ENCODE peak calls at places on chromosome 16, in nine cellular contexts. H, U, W, A, J, O, I, D and B are unnamed samples.

GRCh38 chr16:19294156-19294649 is 8.7 kb downstream of the CLEC19A start:
- ATAC-seq in H (peak), U (peak), W (peak), A (peak), J (peak), O (no peak), I (no peak), D (peak), B (peak)

GRCh38 chr16:68644303-68644702 is 807 bp upstream of the CDH3 start:
- ATAC-seq in H (no peak), U (no peak), W (peak), A (no peak), J (no peak), O (no peak), I (no peak), D (no peak), B (no peak)

GRCh38 chr16:10368984-10369551 is 16.8 kb upstream of the ATF7IP2 start:
- ATAC-seq in H (no peak), U (no peak), W (no peak), A (no peak), J (no peak), O (no peak), I (no peak), D (no peak), B (no peak)

GRCh38 chr16:49487746-49488145 is 114.1 kb downstream of the C16orf78 start:
- ATAC-seq in H (no peak), U (no peak), W (no peak), A (no peak), J (no peak), O (no peak), I (no peak), D (no peak), B (no peak)

GRCh38 chr16:89257281-89257731 is 39.8 kb downstream of the ZNF778 start:
- ATAC-seq in H (peak), U (no peak), W (peak), A (peak), J (no peak), O (peak), I (peak), D (peak), B (no peak)

GRCh38 chr16:24871891-24872290 is 26.1 kb downstream of the SLC5A11 start:
- ATAC-seq in H (no peak), U (no peak), W (no peak), A (no peak), J (no peak), O (no peak), I (no peak), D (no peak), B (no peak)

GRCh38 chr16:15961557-15962205 is 12.3 kb downstream of the ABCC1 start:
- ATAC-seq in H (no peak), U (no peak), W (peak), A (no peak), J (no peak), O (no peak), I (peak), D (peak), B (peak)

GRCh38 chr16:13995194-13995593 is 75.2 kb downstream of the ERCC4 start:
- ATAC-seq in H (no peak), U (no peak), W (no peak), A (no peak), J (no peak), O (no peak), I (no peak), D (no peak), B (no peak)

GRCh38 chr16:53542283-53542682 is 39.3 kb upstream of the AKTIP start:
- ATAC-seq in H (no peak), U (peak), W (no peak), A (no peak), J (no peak), O (no peak), I (no peak), D (no peak), B (no peak)

GRCh38 chr16:85752511-85753420 is 1.9 kb upstream of the C16orf74 start:
- ATAC-seq in H (no peak), U (peak), W (no peak), A (peak), J (peak), O (peak), I (no peak), D (no peak), B (no peak)

GRCh38 chr16:22375117-22375962 is 921 bp upstream of the CDR2 start:
- ATAC-seq in H (no peak), U (no peak), W (no peak), A (no peak), J (no peak), O (no peak), I (no peak), D (no peak), B (no peak)

GRCh38 chr16:75606507-75606906 is 16.6 kb downstream of the ADAT1 start:
- ATAC-seq in H (no peak), U (no peak), W (no peak), A (no peak), J (no peak), O (no peak), I (no peak), D (no peak), B (no peak)

GRCh38 chr16:4737545-4737944 is 3.2 kb downstream of the DNAAF8 start:
- ATAC-seq in H (no peak), U (no peak), W (no peak), A (no peak), J (no peak), O (no peak), I (no peak), D (no peak), B (no peak)

GRCh38 chr16:28991687-28992086 is 6.8 kb downstream of the LAT start:
- ATAC-seq in H (no peak), U (no peak), W (no peak), A (no peak), J (peak), O (no peak), I (no peak), D (no peak), B (no peak)

GRCh38 chr16:19666451-19666850 is 51.6 kb downstream of the KNOP1 start:
- ATAC-seq in H (no peak), U (peak), W (no peak), A (peak), J (no peak), O (no peak), I (no peak), D (no peak), B (no peak)

GRCh38 chr16:67652578-67653130 is 7.4 kb downstream of the ACD start:
- ATAC-seq in H (peak), U (no peak), W (no peak), A (peak), J (peak), O (peak), I (no peak), D (no peak), B (no peak)

GRCh38 chr16:82005491-82005830 is 5.8 kb downstream of the SDR42E1 start:
- ATAC-seq in H (no peak), U (peak), W (no peak), A (no peak), J (no peak), O (no peak), I (no peak), D (no peak), B (no peak)

GRCh38 chr16:11506816-11507305 is 79.9 kb downstream of the LITAF start:
- ATAC-seq in H (peak), U (peak), W (no peak), A (no peak), J (no peak), O (no peak), I (no peak), D (no peak), B (no peak)

GRCh38 chr16:50265260-50265659 is 1.1 kb upstream of the ADCY7 start:
- ATAC-seq in H (no peak), U (no peak), W (no peak), A (no peak), J (no peak), O (peak), I (peak), D (peak), B (no peak)

GRCh38 chr16:53933407-53933806 is 229.5 kb downstream of the FTO start:
- ATAC-seq in H (no peak), U (peak), W (no peak), A (no peak), J (no peak), O (no peak), I (no peak), D (no peak), B (no peak)

GRCh38 chr16:28538733-28539596 is at the start of gene NUPR1:
- ATAC-seq in H (peak), U (peak), W (no peak), A (peak), J (peak), O (peak), I (no peak), D (no peak), B (no peak)

GRCh38 chr16:578232-578869 is 8.6 kb downstream of the PIGQ start:
- ATAC-seq in H (no peak), U (no peak), W (no peak), A (peak), J (no peak), O (no peak), I (no peak), D (no peak), B (no peak)

GRCh38 chr16:70696952-70697600 is 11.2 kb upstream of the MTSS2 start:
- ATAC-seq in H (no peak), U (no peak), W (peak), A (no peak), J (no peak), O (no peak), I (peak), D (peak), B (no peak)

GRCh38 chr16:65024649-65025243 is 97.1 kb downstream of the CDH11 start:
- ATAC-seq in H (no peak), U (peak), W (no peak), A (no peak), J (no peak), O (peak), I (no peak), D (no peak), B (no peak)

GRCh38 chr16:50169555-50170096 is 16.5 kb downstream of the TENT4B start:
- ATAC-seq in H (no peak), U (no peak), W (no peak), A (no peak), J (no peak), O (no peak), I (no peak), D (no peak), B (no peak)

GRCh38 chr16:85195884-85196816 is 83.9 kb upstream of the CIBAR2 start:
- ATAC-seq in H (peak), U (peak), W (no peak), A (peak), J (peak), O (no peak), I (no peak), D (no peak), B (no peak)

GRCh38 chr16:73143681-73144370 is 95.9 kb upstream of the ZFHX3 start:
- ATAC-seq in H (peak), U (peak), W (no peak), A (peak), J (no peak), O (no peak), I (no peak), D (no peak), B (no peak)

GRCh38 chr16:53080345-53081031 is 25.7 kb downstream of the CHD9 start:
- ATAC-seq in H (peak), U (peak), W (no peak), A (peak), J (peak), O (peak), I (no peak), D (no peak), B (no peak)

GRCh38 chr16:47013910-47014309 is 40.4 kb upstream of the DNAJA2 start:
- ATAC-seq in H (no peak), U (no peak), W (no peak), A (no peak), J (no peak), O (no peak), I (no peak), D (no peak), B (no peak)

GRCh38 chr16:56588781-56589140 is 567 bp upstream of the MT3 start:
- ATAC-seq in H (no peak), U (no peak), W (no peak), A (no peak), J (peak), O (no peak), I (no peak), D (peak), B (no peak)

GRCh38 chr16:81106826-81107503 is 10.8 kb upstream of the GCSH start:
- ATAC-seq in H (no peak), U (no peak), W (no peak), A (no peak), J (no peak), O (no peak), I (no peak), D (no peak), B (no peak)

GRCh38 chr16:53445534-53445933 is 11.3 kb downstream of the RBL2 start:
- ATAC-seq in H (no peak), U (no peak), W (peak), A (no peak), J (no peak), O (peak), I (peak), D (peak), B (no peak)

GRCh38 chr16:59535298-59535697 is 801.2 kb upstream of the GOT2 start:
- ATAC-seq in H (no peak), U (no peak), W (no peak), A (no peak), J (no peak), O (no peak), I (no peak), D (no peak), B (no peak)

GRCh38 chr16:11303405-11304138 is 22.4 kb upstream of the PRM1 start:
- ATAC-seq in H (peak), U (no peak), W (no peak), A (no peak), J (peak), O (peak), I (no peak), D (no peak), B (no peak)

GRCh38 chr16:87126403-87127025 is 190.7 kb downstream of the C16orf95 start:
- ATAC-seq in H (no peak), U (peak), W (no peak), A (no peak), J (peak), O (peak), I (no peak), D (no peak), B (no peak)